ENCODE peak calls at places on chromosomes 12 and 14, in five cellular contexts. L, I, C, S and U are unnamed samples.

GRCh38 chr12:54173906-54174471 is 14.8 kb downstream of the SMUG1 start:
- DNase-seq in L (no peak), S (no peak), C (no peak), I (no peak), U (no peak)

GRCh38 chr12:13661005-13661887 is 320.2 kb downstream of the GRIN2B start:
- DNase-seq in C (peak), L (peak), S (peak), I (peak), U (peak)

GRCh38 chr14:56273151-56273550 is 154.9 kb downstream of the PELI2 start:
- DNase-seq in L (peak), S (no peak), C (no peak), I (no peak), U (no peak)

GRCh38 chr12:86613306-86613705 is 357.1 kb upstream of the MGAT4C start:
- DNase-seq in L (no peak), S (no peak), C (no peak), I (no peak), U (no peak)

GRCh38 chr12:28645436-28645835 is 455.2 kb downstream of the CCDC91 start:
- DNase-seq in L (no peak), C (no peak), I (no peak), S (no peak), U (no peak)

GRCh38 chr14:33282811-33283210 is 344.1 kb downstream of the NPAS3 start:
- DNase-seq in C (no peak), I (no peak), S (no peak), L (no peak), U (no peak)

GRCh38 chr12:83634726-83635267 is 948.1 kb downstream of the TMTC2 start:
- DNase-seq in L (no peak), S (no peak), I (no peak), C (no peak), U (no peak)

GRCh38 chr12:126233625-126234024 is 1168.4 kb downstream of the AACS start:
- DNase-seq in L (no peak), C (no peak), S (no peak), I (no peak), U (no peak)

GRCh38 chr12:121843236-121843982 is 15.2 kb downstream of the HPD start:
- DNase-seq in S (no peak), C (no peak), L (no peak), I (peak), U (no peak)

GRCh38 chr14:81273521-81273920 is 52.8 kb upstream of the GTF2A1 start:
- DNase-seq in C (no peak), L (no peak), I (no peak), S (no peak), U (no peak)

GRCh38 chr14:82776958-82777357 is 1243.3 kb upstream of the SEL1L start:
- DNase-seq in S (no peak), I (no peak), C (no peak), L (no peak), U (no peak)

GRCh38 chr12:49131973-49132461 is 822 bp upstream of the TUBA1B start:
- DNase-seq in I (peak), S (no peak), L (no peak), C (no peak), U (no peak)

GRCh38 chr12:22467190-22467589 is 77.2 kb downstream of the C2CD5 start:
- DNase-seq in C (no peak), I (no peak), S (no peak), L (no peak), U (no peak)

GRCh38 chr12:90978117-90978770 is 23.3 kb upstream of the CCER1 start:
- DNase-seq in C (no peak), I (peak), L (no peak), S (no peak), U (no peak)

GRCh38 chr14:36647827-36648753 is 13.6 kb upstream of the PAX9 start:
- DNase-seq in C (no peak), I (peak), S (peak), L (peak), U (peak)

GRCh38 chr14:95197498-95198010 is 40.2 kb upstream of the DICER1 start:
- DNase-seq in I (no peak), S (peak), L (peak), C (no peak), U (no peak)

GRCh38 chr14:104289485-104289884 is 151.1 kb downstream of the KIF26A start:
- DNase-seq in L (peak), S (no peak), C (no peak), I (no peak), U (no peak)

GRCh38 chr14:36553650-36554260 is 28.7 kb downstream of the NKX2-8 start:
- DNase-seq in S (no peak), L (no peak), C (no peak), I (peak), U (no peak)

GRCh38 chr12:54029529-54030441 is 1.5 kb downstream of the HOXC6 start:
- DNase-seq in S (no peak), C (no peak), I (no peak), L (peak), U (no peak)

GRCh38 chr12:19988457-19988856 is 379.9 kb upstream of the PDE3A start:
- DNase-seq in S (no peak), C (no peak), I (no peak), L (no peak), U (no peak)

GRCh38 chr12:90773526-90773925 is 181.4 kb downstream of the CCER1 start:
- DNase-seq in C (no peak), L (no peak), S (no peak), I (no peak), U (no peak)

GRCh38 chr12:67290378-67290777 is 21.2 kb downstream of the CAND1 start:
- DNase-seq in S (no peak), C (no peak), I (no peak), L (no peak), U (no peak)

GRCh38 chr12:96223411-96224218 is 29.4 kb downstream of the ELK3 start:
- DNase-seq in S (no peak), C (no peak), L (no peak), I (no peak), U (no peak)

GRCh38 chr14:72666610-72667009 is 227.3 kb downstream of the DPF3 start:
- DNase-seq in S (no peak), I (no peak), C (no peak), L (no peak), U (no peak)

GRCh38 chr14:22448905-22449611 is 140.0 kb downstream of the DAD1 start:
- DNase-seq in C (no peak), S (no peak), L (no peak), I (no peak), U (no peak)

GRCh38 chr14:98847520-98848468 is 424.2 kb downstream of the BCL11B start:
- DNase-seq in S (no peak), I (no peak), C (no peak), L (no peak), U (no peak)

GRCh38 chr14:100575266-100575995 is 11.8 kb downstream of the BEGAIN start:
- DNase-seq in C (no peak), L (peak), I (no peak), S (no peak), U (no peak)

GRCh38 chr14:74239848-74240793 is 872 bp downstream of the VSX2 start:
- DNase-seq in L (no peak), I (no peak), S (no peak), C (no peak), U (no peak)

GRCh38 chr12:53172352-53172751 is 8.2 kb upstream of the ZNF740 start:
- DNase-seq in C (no peak), L (no peak), I (no peak), S (no peak), U (no peak)

GRCh38 chr14:30573203-30573814 is 14.4 kb downstream of the G2E3 start:
- DNase-seq in C (no peak), S (no peak), I (no peak), L (no peak), U (no peak)

GRCh38 chr14:99118046-99118721 is 153.8 kb downstream of the BCL11B start:
- DNase-seq in L (no peak), I (no peak), S (no peak), C (no peak), U (no peak)

GRCh38 chr14:39368261-39368959 is 63.8 kb downstream of the FBXO33 start:
- DNase-seq in S (peak), C (peak), L (no peak), I (peak), U (peak)

GRCh38 chr12:7542813-7543212 is 39.2 kb upstream of the CD163 start:
- DNase-seq in S (no peak), I (no peak), C (no peak), L (no peak), U (no peak)

GRCh38 chr14:36430169-36430568 is 89.9 kb downstream of the NKX2-1 start:
- DNase-seq in S (no peak), I (no peak), L (no peak), C (no peak), U (no peak)

GRCh38 chr12:2198542-2198941 is 145.8 kb downstream of the CACNA1C start:
- DNase-seq in I (no peak), S (no peak), L (no peak), C (no peak), U (no peak)
- TF ChIP-seq CTCF in I (no peak), S (no peak), L (no peak), C (no peak), U (no peak)

DNA sequence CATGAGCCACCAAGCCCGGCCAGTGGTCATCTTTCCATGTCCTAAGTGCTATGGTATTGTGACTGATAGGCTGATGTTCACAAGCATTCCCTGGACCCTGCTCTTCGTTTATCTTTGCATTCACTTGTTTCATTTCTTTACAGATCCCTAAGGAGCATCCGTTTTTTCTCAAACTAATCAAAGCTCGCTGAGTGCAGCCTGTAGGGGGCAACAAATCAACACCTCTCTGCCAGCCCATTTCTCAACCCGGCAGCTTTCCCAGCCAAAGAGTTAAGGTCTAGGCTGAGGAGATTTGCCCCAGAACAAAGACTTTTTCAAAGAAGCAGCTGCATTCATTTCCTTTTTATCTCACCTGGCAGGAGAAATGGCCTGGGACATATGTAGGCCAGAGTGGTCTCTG is 12.1 kb downstream of the SIRT4 start:
- DNase-seq in S (no peak), I (peak), C (no peak), L (peak), U (peak)
- TF ChIP-seq CTCF in S (peak), I (peak), C (no peak), L (no peak), U (peak)

DNA sequence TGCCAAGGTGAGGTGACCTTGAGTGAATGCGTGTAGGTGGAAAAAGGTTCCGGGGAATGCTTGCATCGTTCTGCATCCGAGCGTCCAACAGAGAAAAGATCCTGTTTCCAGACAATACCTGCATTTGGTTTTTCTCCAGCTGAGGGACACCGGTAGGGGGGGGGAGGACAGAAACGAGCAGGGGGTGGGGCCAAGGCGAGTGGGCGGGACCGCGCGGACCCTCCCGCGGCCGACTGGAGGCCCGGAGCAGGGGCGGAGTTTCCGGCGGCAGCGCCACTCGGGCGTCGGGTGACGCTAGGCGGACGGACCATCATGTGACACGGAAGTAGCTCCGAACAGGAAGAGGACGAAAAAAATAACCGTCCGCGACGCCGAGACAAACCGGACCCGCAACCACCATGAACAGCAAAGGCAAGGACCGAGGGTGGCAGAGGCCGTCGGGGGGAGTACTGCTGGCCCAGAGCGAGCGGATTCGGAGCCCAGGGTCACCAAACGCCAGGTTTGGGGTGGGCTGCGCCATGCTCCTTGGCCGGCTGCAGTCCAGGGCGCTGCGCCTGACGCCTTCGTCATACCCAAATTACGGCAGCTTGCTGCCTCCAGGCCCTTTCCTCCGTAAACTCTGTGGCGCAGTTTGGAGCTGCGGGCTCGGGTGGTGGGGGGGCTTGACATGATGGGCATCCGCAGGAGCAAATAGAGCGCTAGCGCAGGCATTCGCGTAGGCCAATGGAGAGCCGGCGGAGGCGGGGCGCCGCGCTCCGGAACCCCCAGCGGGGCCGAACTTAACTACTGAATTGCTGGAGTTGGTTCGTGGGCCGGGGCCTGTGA is at the start of gene DAZAP2:
- DNase-seq in S (peak), I (peak), L (peak), C (peak), U (peak)
- TF ChIP-seq CTCF in S (peak), I (no peak), L (no peak), C (peak), U (no peak)

GRCh38 chr14:20306079-20306423 is 300 bp upstream of the TTC5 start:
- DNase-seq in I (no peak), C (no peak), S (no peak), L (no peak), U (no peak)
- TF ChIP-seq CTCF in I (no peak), C (no peak), S (no peak), L (no peak), U (peak)

DNA sequence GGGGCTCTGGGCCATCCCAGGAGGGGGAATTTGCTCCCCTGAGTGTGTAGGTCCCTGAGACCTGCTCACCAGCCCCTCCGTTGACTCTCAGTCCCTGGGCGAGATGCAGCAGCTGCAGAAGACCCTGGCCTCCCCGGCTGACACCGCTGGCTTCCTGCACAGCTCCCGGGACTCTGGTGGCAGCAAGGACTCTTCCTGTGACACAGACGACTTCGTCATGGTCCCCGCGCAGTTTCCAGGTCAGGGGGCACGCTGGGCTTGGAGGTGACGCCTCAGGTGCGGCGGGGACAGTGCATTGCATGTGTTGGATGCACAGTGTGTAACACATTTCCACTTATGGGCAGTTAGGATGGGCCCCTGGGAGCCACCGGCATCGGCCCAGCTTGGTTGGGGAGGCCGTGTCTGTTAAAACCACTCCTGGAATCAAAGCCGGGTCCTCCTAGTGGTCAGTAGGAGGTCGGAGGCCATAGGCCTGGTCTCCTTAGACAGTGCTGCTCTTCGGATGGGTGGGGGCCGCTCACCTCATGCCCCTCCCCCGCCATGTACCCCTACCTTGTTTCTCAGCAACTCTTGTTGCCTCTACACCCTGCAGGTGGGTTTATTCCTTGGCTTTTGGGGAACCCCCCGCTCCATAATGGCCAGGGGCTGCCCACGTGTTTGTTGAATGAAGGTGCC is 17.1 kb upstream of the PUS1 start:
- DNase-seq in S (no peak), I (no peak), C (no peak), L (peak), U (no peak)
- TF ChIP-seq CTCF in S (no peak), I (no peak), C (no peak), L (no peak), U (no peak)

GRCh38 chr12:130083002-130083401 is 79.3 kb upstream of the FZD10 start:
- DNase-seq in C (no peak), S (no peak), L (no peak), I (no peak), U (no peak)

GRCh38 chr12:130081420-130081819 is 80.8 kb upstream of the FZD10 start:
- DNase-seq in S (no peak), I (no peak), C (no peak), L (no peak), U (no peak)

GRCh38 chr12:130086248-130086647 is 76.0 kb upstream of the FZD10 start:
- DNase-seq in C (no peak), S (no peak), L (no peak), I (no peak), U (no peak)

GRCh38 chr12:130084359-130084758 is 77.9 kb upstream of the FZD10 start:
- DNase-seq in L (no peak), I (no peak), C (no peak), S (no peak), U (no peak)

DNA sequence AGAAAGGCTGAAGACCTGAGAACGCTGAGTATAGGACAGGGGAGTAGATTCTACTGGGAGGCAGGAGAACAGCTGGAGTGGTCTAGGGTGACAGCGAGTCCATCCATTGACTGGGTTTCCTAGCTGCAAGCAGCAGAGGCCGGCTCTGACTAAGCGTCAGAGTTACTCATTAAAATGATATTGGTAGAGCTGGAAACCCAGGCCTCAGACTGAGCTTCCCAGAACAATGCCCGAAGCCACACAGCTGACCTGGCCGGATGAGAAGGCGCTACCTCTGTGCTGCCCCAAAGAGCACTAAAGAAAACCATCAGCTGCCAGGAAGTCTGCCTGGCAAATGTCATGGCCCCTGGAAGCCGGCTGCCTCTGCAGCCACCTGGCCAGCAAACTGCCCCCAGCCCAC is 78.5 kb upstream of the FZD10 start:
- DNase-seq in S (no peak), C (no peak), I (no peak), L (no peak), U (no peak)
- TF ChIP-seq CTCF in S (no peak), C (no peak), I (no peak), L (no peak), U (no peak)

DNA sequence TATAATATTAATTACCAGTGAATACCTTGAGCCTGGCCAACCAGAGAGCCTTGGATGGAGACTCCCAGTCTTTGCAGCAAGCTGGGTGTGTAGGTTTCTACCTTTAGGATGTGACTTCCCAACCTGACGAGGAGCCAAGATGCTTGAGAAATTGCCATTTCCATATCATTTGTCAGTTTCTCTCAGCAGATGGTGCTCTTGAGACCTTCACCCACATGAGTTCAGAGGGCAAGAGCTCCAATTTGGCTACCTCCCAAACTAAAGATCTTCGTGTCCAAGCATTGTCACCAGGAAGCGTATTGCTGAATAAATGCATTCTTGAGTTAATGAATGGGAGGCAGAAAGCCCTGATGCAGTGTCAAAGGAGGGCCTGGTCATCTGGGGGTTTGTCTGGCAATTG is 106.4 kb upstream of the TBX5 start:
- DNase-seq in L (no peak), S (no peak), I (peak), C (no peak), U (no peak)
- TF ChIP-seq CTCF in L (no peak), S (no peak), I (no peak), C (no peak), U (no peak)

DNA sequence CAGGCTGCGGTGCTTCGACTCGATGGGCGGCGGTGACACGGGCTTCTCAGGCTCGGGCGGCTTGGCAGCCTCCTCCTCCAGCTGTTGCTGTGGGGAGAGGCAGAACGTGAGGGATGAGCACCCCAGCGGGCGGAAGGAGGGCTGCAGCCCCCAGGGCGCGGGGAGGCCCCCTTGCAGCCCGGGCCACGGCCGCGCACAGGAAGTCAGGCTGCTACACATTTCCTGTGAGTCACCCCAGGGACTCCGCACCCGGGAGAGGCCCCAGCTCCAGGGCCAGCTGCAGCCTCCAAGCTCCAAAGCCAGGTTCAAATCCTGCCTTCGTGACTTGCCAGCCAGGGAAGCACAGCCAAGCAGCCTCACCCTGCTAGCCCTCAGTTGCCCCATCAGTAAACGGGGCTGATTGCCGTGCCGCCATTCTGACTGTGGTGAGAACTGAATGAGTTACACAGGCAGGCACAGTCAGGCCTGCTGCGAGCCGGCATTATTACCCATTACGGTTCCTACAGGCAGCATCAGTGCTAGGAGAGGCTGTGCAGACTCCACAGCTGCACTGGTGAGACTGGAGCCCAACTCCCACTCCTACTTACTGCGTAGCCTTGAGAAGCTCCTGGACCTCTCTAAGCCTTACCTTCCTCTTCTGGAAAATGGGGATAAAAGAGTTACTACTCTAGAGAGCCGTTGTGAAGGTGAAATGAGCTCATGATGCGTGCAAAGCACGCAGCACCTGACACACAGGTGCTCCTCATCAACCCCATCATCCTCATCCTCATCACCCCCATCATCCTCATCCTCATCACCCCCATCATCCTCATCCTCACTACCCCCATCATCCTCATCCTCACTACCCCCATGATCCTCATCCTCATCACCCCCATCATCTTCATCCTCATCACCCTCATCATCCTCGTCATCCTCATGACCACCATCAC is 100.9 kb downstream of the NCOR2 start:
- DNase-seq in S (no peak), C (no peak), L (peak), I (no peak), U (no peak)
- TF ChIP-seq CTCF in S (no peak), C (no peak), L (peak), I (no peak), U (no peak)